ENCODE peak calls at places on chromosomes 1 and 21, in six cellular contexts. One of them, this sample, is unnamed.

GRCh38 chr1:46289976-46290375 is 13.4 kb downstream of the LRRC41 start:
- DNase-seq in endothelial cell of umbilical vein: no peak
- DNase-seq in cardiac fibroblast: no peak
- DNase-seq in fibroblast of the aortic adventitia: peak
- DNase-seq in ovary: no peak
- DNase-seq in MM.1S: no peak
- DNase-seq in this sample: peak

GRCh38 chr1:116123837-116124533 is 12.8 kb downstream of the MAB21L3 start:
- DNase-seq in endothelial cell of umbilical vein: no peak
- DNase-seq in cardiac fibroblast: no peak
- DNase-seq in fibroblast of the aortic adventitia: no peak
- DNase-seq in ovary: no peak
- DNase-seq in MM.1S: no peak
- DNase-seq in this sample: no peak

GRCh38 chr1:12480748-12481362 is 137.2 kb downstream of the DHRS3 start:
- DNase-seq in endothelial cell of umbilical vein: peak
- DNase-seq in cardiac fibroblast: peak
- DNase-seq in fibroblast of the aortic adventitia: peak
- DNase-seq in ovary: no peak
- DNase-seq in MM.1S: peak
- DNase-seq in this sample: peak

GRCh38 chr21:45319461-45320211 is 31.9 kb upstream of the POFUT2 start:
- DNase-seq in endothelial cell of umbilical vein: peak
- DNase-seq in cardiac fibroblast: no peak
- DNase-seq in fibroblast of the aortic adventitia: no peak
- DNase-seq in ovary: peak
- DNase-seq in MM.1S: no peak
- DNase-seq in this sample: no peak

GRCh38 chr1:114641377-114641776 is 28.5 kb downstream of the DENND2C start:
- DNase-seq in endothelial cell of umbilical vein: no peak
- DNase-seq in cardiac fibroblast: no peak
- DNase-seq in fibroblast of the aortic adventitia: no peak
- DNase-seq in ovary: no peak
- DNase-seq in MM.1S: no peak
- DNase-seq in this sample: no peak

GRCh38 chr1:43269627-43270375 is at the start of gene TMEM125:
- DNase-seq in endothelial cell of umbilical vein: no peak
- DNase-seq in cardiac fibroblast: no peak
- DNase-seq in fibroblast of the aortic adventitia: no peak
- DNase-seq in ovary: no peak
- DNase-seq in MM.1S: no peak
- DNase-seq in this sample: no peak

GRCh38 chr1:165056914-165057313 is 299.6 kb downstream of the LMX1A start:
- DNase-seq in endothelial cell of umbilical vein: no peak
- DNase-seq in cardiac fibroblast: no peak
- DNase-seq in fibroblast of the aortic adventitia: no peak
- DNase-seq in ovary: no peak
- DNase-seq in MM.1S: no peak
- DNase-seq in this sample: no peak

GRCh38 chr1:151368000-151368744 is 4.3 kb downstream of the SELENBP1 start:
- DNase-seq in endothelial cell of umbilical vein: no peak
- DNase-seq in cardiac fibroblast: peak
- DNase-seq in fibroblast of the aortic adventitia: peak
- DNase-seq in ovary: peak
- DNase-seq in MM.1S: no peak
- DNase-seq in this sample: no peak

GRCh38 chr1:66000033-66000637 is 207.4 kb downstream of the PDE4B start:
- DNase-seq in endothelial cell of umbilical vein: no peak
- DNase-seq in cardiac fibroblast: no peak
- DNase-seq in fibroblast of the aortic adventitia: no peak
- DNase-seq in ovary: no peak
- DNase-seq in MM.1S: no peak
- DNase-seq in this sample: peak

GRCh38 chr1:89898150-89898549 is 77.3 kb downstream of the LRRC8D start:
- DNase-seq in endothelial cell of umbilical vein: peak
- DNase-seq in cardiac fibroblast: no peak
- DNase-seq in fibroblast of the aortic adventitia: no peak
- DNase-seq in ovary: no peak
- DNase-seq in MM.1S: no peak
- DNase-seq in this sample: no peak

GRCh38 chr1:36251794-36252481 is 27.7 kb downstream of the THRAP3 start:
- DNase-seq in endothelial cell of umbilical vein: no peak
- DNase-seq in cardiac fibroblast: no peak
- DNase-seq in fibroblast of the aortic adventitia: no peak
- DNase-seq in ovary: no peak
- DNase-seq in MM.1S: no peak
- DNase-seq in this sample: peak

GRCh38 chr1:179754031-179754624 is 11.0 kb downstream of the FAM163A start:
- DNase-seq in endothelial cell of umbilical vein: no peak
- DNase-seq in cardiac fibroblast: peak
- DNase-seq in fibroblast of the aortic adventitia: peak
- DNase-seq in ovary: no peak
- DNase-seq in MM.1S: no peak
- DNase-seq in this sample: peak

GRCh38 chr1:155607708-155608107 is 2.3 kb upstream of the MSTO1 start:
- DNase-seq in endothelial cell of umbilical vein: no peak
- DNase-seq in cardiac fibroblast: no peak
- DNase-seq in fibroblast of the aortic adventitia: no peak
- DNase-seq in ovary: no peak
- DNase-seq in MM.1S: peak
- DNase-seq in this sample: no peak

GRCh38 chr1:150976879-150977694 is 2.5 kb upstream of the CERS2 start:
- DNase-seq in endothelial cell of umbilical vein: peak
- DNase-seq in cardiac fibroblast: peak
- DNase-seq in fibroblast of the aortic adventitia: no peak
- DNase-seq in ovary: peak
- DNase-seq in MM.1S: peak
- DNase-seq in this sample: no peak

GRCh38 chr1:24970926-24971530 is 41.0 kb upstream of the RUNX3 start:
- DNase-seq in endothelial cell of umbilical vein: no peak
- DNase-seq in cardiac fibroblast: no peak
- DNase-seq in fibroblast of the aortic adventitia: no peak
- DNase-seq in ovary: no peak
- DNase-seq in MM.1S: no peak
- DNase-seq in this sample: no peak

GRCh38 chr1:199667079-199667478 is 360.4 kb upstream of the NR5A2 start:
- DNase-seq in endothelial cell of umbilical vein: no peak
- DNase-seq in cardiac fibroblast: no peak
- DNase-seq in fibroblast of the aortic adventitia: no peak
- DNase-seq in ovary: no peak
- DNase-seq in MM.1S: peak
- DNase-seq in this sample: no peak

GRCh38 chr1:89365206-89365605 is 1.3 kb downstream of the GBP6 start:
- DNase-seq in endothelial cell of umbilical vein: no peak
- DNase-seq in cardiac fibroblast: no peak
- DNase-seq in fibroblast of the aortic adventitia: no peak
- DNase-seq in ovary: no peak
- DNase-seq in MM.1S: no peak
- DNase-seq in this sample: no peak

GRCh38 chr1:167634435-167634834 is 4.4 kb downstream of the RCSD1 start:
- DNase-seq in endothelial cell of umbilical vein: no peak
- DNase-seq in cardiac fibroblast: no peak
- DNase-seq in fibroblast of the aortic adventitia: no peak
- DNase-seq in ovary: no peak
- DNase-seq in MM.1S: no peak
- DNase-seq in this sample: no peak

GRCh38 chr1:167638064-167638463 is 8.0 kb downstream of the RCSD1 start:
- DNase-seq in endothelial cell of umbilical vein: no peak
- DNase-seq in cardiac fibroblast: no peak
- DNase-seq in fibroblast of the aortic adventitia: no peak
- DNase-seq in ovary: no peak
- DNase-seq in MM.1S: no peak
- DNase-seq in this sample: no peak

GRCh38 chr1:167635233-167635648 is 5.2 kb downstream of the RCSD1 start:
- DNase-seq in endothelial cell of umbilical vein: no peak
- DNase-seq in cardiac fibroblast: peak
- DNase-seq in fibroblast of the aortic adventitia: peak
- DNase-seq in ovary: peak
- DNase-seq in MM.1S: no peak
- DNase-seq in this sample: no peak

GRCh38 chr1:167633258-167633944 is 3.4 kb downstream of the RCSD1 start:
- DNase-seq in endothelial cell of umbilical vein: no peak
- DNase-seq in cardiac fibroblast: no peak
- DNase-seq in fibroblast of the aortic adventitia: no peak
- DNase-seq in ovary: no peak
- DNase-seq in MM.1S: no peak
- DNase-seq in this sample: no peak

GRCh38 chr1:167635941-167636340 is 5.9 kb downstream of the RCSD1 start:
- DNase-seq in endothelial cell of umbilical vein: no peak
- DNase-seq in cardiac fibroblast: no peak
- DNase-seq in fibroblast of the aortic adventitia: no peak
- DNase-seq in ovary: no peak
- DNase-seq in MM.1S: no peak
- DNase-seq in this sample: no peak
- H3K4me3 ChIP-seq in endothelial cell of umbilical vein: no peak
- H3K4me3 ChIP-seq in cardiac fibroblast: no peak
- H3K4me3 ChIP-seq in fibroblast of the aortic adventitia: no peak
- H3K4me3 ChIP-seq in ovary: no peak
- H3K4me3 ChIP-seq in MM.1S: no peak
- H3K4me3 ChIP-seq in this sample: no peak

DNA sequence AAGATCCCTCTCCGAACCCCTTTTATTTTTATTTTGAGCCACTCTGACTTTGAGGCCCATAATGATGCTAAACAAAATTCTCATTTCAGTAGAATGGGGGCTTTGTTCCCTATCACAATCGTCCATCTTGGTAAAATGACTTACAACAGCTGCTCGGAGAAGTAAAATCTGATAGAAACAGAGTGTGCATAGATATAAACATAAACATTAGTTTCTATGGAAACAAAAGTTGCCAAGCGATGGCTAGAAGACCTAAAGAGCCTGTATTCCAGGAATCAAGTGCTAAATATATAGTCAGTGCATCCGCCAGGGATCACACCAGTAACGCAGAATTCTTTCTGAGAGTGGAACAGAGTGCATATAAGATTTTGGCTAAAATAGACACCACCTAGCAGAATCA is 91.3 kb upstream of the KAZN start:
- DNase-seq in endothelial cell of umbilical vein: no peak
- DNase-seq in cardiac fibroblast: no peak
- DNase-seq in fibroblast of the aortic adventitia: no peak
- DNase-seq in ovary: no peak
- DNase-seq in MM.1S: no peak
- DNase-seq in this sample: no peak
- TF ChIP-seq CTCF in endothelial cell of umbilical vein: no peak
- TF ChIP-seq CTCF in cardiac fibroblast: no peak
- TF ChIP-seq CTCF in fibroblast of the aortic adventitia: no peak
- TF ChIP-seq CTCF in ovary: no peak
- TF ChIP-seq CTCF in MM.1S: no peak
- TF ChIP-seq CTCF in this sample: no peak

GRCh38 chr21:42235593-42235992 is 16.7 kb downstream of the ABCG1 start:
- DNase-seq in endothelial cell of umbilical vein: peak
- DNase-seq in cardiac fibroblast: no peak
- DNase-seq in fibroblast of the aortic adventitia: no peak
- DNase-seq in ovary: no peak
- DNase-seq in MM.1S: no peak
- DNase-seq in this sample: no peak
- H3K4me3 ChIP-seq in endothelial cell of umbilical vein: no peak
- H3K4me3 ChIP-seq in cardiac fibroblast: no peak
- H3K4me3 ChIP-seq in fibroblast of the aortic adventitia: no peak
- H3K4me3 ChIP-seq in ovary: no peak
- H3K4me3 ChIP-seq in MM.1S: no peak
- H3K4me3 ChIP-seq in this sample: no peak

GRCh38 chr1:119275145-119275929 is 93.2 kb upstream of the HAO2 start:
- DNase-seq in endothelial cell of umbilical vein: peak
- DNase-seq in cardiac fibroblast: peak
- DNase-seq in fibroblast of the aortic adventitia: peak
- DNase-seq in ovary: peak
- DNase-seq in MM.1S: peak
- DNase-seq in this sample: peak

GRCh38 chr1:119275930-119276215 is 92.7 kb upstream of the HAO2 start:
- DNase-seq in endothelial cell of umbilical vein: no peak
- DNase-seq in cardiac fibroblast: no peak
- DNase-seq in fibroblast of the aortic adventitia: peak
- DNase-seq in ovary: no peak
- DNase-seq in MM.1S: no peak
- DNase-seq in this sample: no peak

GRCh38 chr1:119279441-119280415 is 88.9 kb upstream of the HAO2 start:
- DNase-seq in endothelial cell of umbilical vein: peak
- DNase-seq in cardiac fibroblast: peak
- DNase-seq in fibroblast of the aortic adventitia: peak
- DNase-seq in ovary: peak
- DNase-seq in MM.1S: no peak
- DNase-seq in this sample: peak

DNA sequence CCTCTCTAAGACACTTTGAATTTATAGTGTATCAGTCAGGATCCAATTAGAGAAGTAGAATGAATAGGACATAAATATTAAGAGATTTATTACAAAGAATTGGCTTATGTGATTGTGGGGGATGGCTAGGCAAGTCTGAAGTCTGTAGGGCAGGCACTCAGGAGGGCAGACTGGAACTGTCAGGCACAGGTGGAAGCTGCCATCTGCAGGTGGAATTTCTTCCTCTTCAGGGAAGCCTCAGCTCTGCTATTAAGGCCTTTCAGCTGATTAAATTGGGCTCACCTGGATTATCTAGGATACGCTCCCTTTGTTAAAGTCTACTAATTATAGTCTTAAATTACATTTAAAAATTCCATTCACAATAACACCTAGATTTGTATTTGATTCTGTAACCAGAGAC is 92.0 kb upstream of the HAO2 start:
- DNase-seq in endothelial cell of umbilical vein: no peak
- DNase-seq in cardiac fibroblast: no peak
- DNase-seq in fibroblast of the aortic adventitia: no peak
- DNase-seq in ovary: no peak
- DNase-seq in MM.1S: no peak
- DNase-seq in this sample: no peak
- TF ChIP-seq CTCF in endothelial cell of umbilical vein: no peak
- TF ChIP-seq CTCF in cardiac fibroblast: no peak
- TF ChIP-seq CTCF in fibroblast of the aortic adventitia: no peak
- TF ChIP-seq CTCF in ovary: no peak
- TF ChIP-seq CTCF in MM.1S: no peak
- TF ChIP-seq CTCF in this sample: no peak

DNA sequence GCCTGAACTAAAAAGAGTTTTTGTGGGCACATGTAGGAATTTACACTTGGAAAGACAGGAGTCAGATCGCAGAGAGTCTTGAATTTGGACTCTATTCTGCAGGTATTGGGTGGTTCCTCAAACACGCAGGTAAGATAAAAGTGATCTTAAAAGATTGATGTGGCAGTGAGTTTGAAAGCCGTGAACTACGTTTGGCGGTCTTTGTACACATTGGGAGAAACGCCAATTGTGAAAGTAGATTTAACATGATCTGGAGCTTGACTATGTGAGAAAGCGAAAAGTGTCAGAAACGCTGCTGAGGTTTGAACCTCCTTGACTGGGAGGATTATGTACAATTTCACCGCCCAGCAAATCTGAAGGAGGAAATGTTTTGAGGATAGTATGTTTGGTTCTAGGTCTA is 1.5 kb upstream of the PPP2R5A start:
- DNase-seq in endothelial cell of umbilical vein: no peak
- DNase-seq in cardiac fibroblast: no peak
- DNase-seq in fibroblast of the aortic adventitia: no peak
- DNase-seq in ovary: no peak
- DNase-seq in MM.1S: no peak
- DNase-seq in this sample: no peak
- H3K4me3 ChIP-seq in endothelial cell of umbilical vein: no peak
- H3K4me3 ChIP-seq in cardiac fibroblast: no peak
- H3K4me3 ChIP-seq in fibroblast of the aortic adventitia: no peak
- H3K4me3 ChIP-seq in ovary: no peak
- H3K4me3 ChIP-seq in MM.1S: no peak
- H3K4me3 ChIP-seq in this sample: no peak

This sample was measured in fibroblast of mammary gland.